ENCODE peak calls at places on chromosomes 4 and X, in ten cellular contexts. Q is NB4, S is body of pancreas, U is IMR-90, Z is Peyer's patch, C is gastrocnemius medialis, N is K562, D is adrenal gland, H is spleen, I is sigmoid colon. B is an unnamed sample.
A peak's percentile ranks its signal among the peaks of the same experiment; 100 is the strongest.

GRCh38 chr4:184887333-184887732 is 61.6 kb upstream of the ACSL1 start:
- DNase-seq in I (no peak), H (no peak), D (no peak), C (no peak), Z (no peak), S (no peak), N (no peak), U (no peak), Q (no peak), B (no peak)

GRCh38 chrX:70174754-70175153 is 2.5 kb upstream of the DGAT2L6 start:
- DNase-seq in C (no peak), N (no peak), H (no peak), I (no peak), Q (no peak), S (no peak), U (peak; percentile 41), Z (no peak), D (no peak), B (no peak)

GRCh38 chrX:31524182-31524581 is 452.3 kb upstream of the FTHL17 start:
- DNase-seq in Q (no peak), Z (no peak), D (no peak), I (no peak), U (peak; percentile 27), H (no peak), N (no peak), C (no peak), S (no peak), B (no peak)

GRCh38 chr4:118224239-118224829 is 128.5 kb downstream of the PRSS12 start:
- DNase-seq in Q (peak; percentile 77), S (no peak), U (peak; percentile 80), N (peak; percentile 49), H (no peak), D (no peak), C (no peak), Z (no peak), I (no peak), B (no peak)

GRCh38 chrX:20514358-20514757 is 247.6 kb upstream of the RPS6KA3 start:
- DNase-seq in Q (peak; percentile 46), D (no peak), C (no peak), H (no peak), I (no peak), S (peak; percentile 2), Z (no peak), U (peak; percentile 83), N (peak; percentile 16), B (no peak)

GRCh38 chr4:42282081-42282901 is 115.0 kb upstream of the SHISA3 start:
- DNase-seq in C (peak; percentile 54), U (peak; percentile 68), H (no peak), S (peak; percentile 57), N (peak; percentile 69), Q (peak; percentile 80), Z (peak; percentile 75), I (no peak), D (peak; percentile 63), B (peak; percentile 79)

GRCh38 chrX:115173181-115173580 is 16.0 kb upstream of the RBMXL3 start:
- DNase-seq in H (no peak), C (no peak), Z (no peak), S (no peak), U (no peak), I (no peak), Q (no peak), D (no peak), N (no peak), B (no peak)

GRCh38 chr4:122827258-122827887 is 742 bp downstream of the FGF2 start:
- DNase-seq in U (peak; percentile 25), N (peak; percentile 62), D (no peak), C (no peak), H (peak; percentile 81), I (peak; percentile 73), S (peak; percentile 3), Q (peak; percentile 77), Z (peak; percentile 55), B (peak; percentile 33)

GRCh38 chr4:183443609-183444148 is 757 bp upstream of the CDKN2AIP start:
- DNase-seq in D (peak; percentile 70), Q (no peak), C (peak; percentile 66), I (peak; percentile 81), H (no peak), S (no peak), U (peak; percentile 52), Z (no peak), N (peak; percentile 66), B (peak; percentile 71)

GRCh38 chr4:182897601-182898478 is 19.3 kb downstream of the DCTD start:
- DNase-seq in Z (no peak), U (no peak), I (no peak), H (no peak), S (peak; percentile 35), C (no peak), D (no peak), Q (no peak), N (no peak), B (no peak)

GRCh38 chrX:96619588-96619987 is 65.1 kb upstream of the DIAPH2 start:
- DNase-seq in S (no peak), D (no peak), H (no peak), Z (no peak), C (no peak), I (no peak), N (no peak), Q (no peak), U (peak; percentile 2), B (no peak)

GRCh38 chr4:121788896-121789295 is 12.2 kb upstream of the EXOSC9 start:
- DNase-seq in U (no peak), Z (no peak), D (no peak), C (no peak), Q (no peak), S (no peak), N (no peak), I (no peak), H (no peak), B (no peak)

GRCh38 chr4:141782205-141782604 is 145.8 kb downstream of the IL15 start:
- DNase-seq in C (no peak), D (no peak), U (no peak), S (no peak), I (no peak), Z (no peak), Q (no peak), N (no peak), H (no peak), B (no peak)

GRCh38 chrX:64334467-64334866 is 60.8 kb downstream of the MTMR8 start:
- DNase-seq in U (no peak), C (no peak), Z (no peak), D (no peak), Q (no peak), S (no peak), N (no peak), I (no peak), H (no peak), B (no peak)

GRCh38 chr4:85486425-85487101 is 11.6 kb downstream of the ARHGAP24 start:
- DNase-seq in U (no peak), N (peak; percentile 17), D (no peak), I (no peak), C (no peak), S (no peak), H (no peak), Z (no peak), Q (peak; percentile 6), B (no peak)

GRCh38 chr4:6502147-6502546 is 29.7 kb upstream of the PPP2R2C start:
- DNase-seq in D (no peak), S (no peak), N (no peak), H (no peak), Z (no peak), U (no peak), Q (no peak), I (no peak), C (no peak), B (no peak)

GRCh38 chrX:15939737-15940136 is 85.1 kb upstream of the AP1S2 start:
- DNase-seq in H (no peak), S (no peak), I (no peak), D (no peak), N (no peak), C (no peak), Q (peak; percentile 6), Z (no peak), U (no peak), B (no peak)
- TF ChIP-seq POLR2A in H (no peak), S (no peak), I (no peak), D (no peak), N (no peak), C (no peak), Q (no peak), Z (no peak), U (no peak), B (no peak)

DNA sequence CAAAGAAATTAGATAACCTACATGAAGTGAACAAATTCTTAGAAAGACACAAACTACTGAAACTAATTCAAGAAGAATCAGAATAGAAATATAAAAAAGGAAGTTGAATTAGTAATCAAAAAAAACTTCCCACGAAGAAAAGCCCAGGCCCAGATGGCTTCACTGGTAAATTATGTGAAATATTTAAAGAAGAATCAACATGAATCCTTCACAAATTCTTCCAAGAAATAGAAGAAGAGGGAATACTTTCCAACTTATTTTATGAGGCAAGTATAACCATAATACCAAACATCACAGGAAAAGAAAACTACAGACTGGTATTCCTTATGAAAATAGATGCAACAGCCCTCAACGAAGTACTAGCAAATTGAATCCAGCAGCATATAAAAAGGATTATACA is 30.7 kb downstream of the MOSPD2 start:
- DNase-seq in C (no peak), Z (no peak), N (no peak), U (peak; percentile 56), Q (no peak), I (no peak), S (no peak), H (no peak), D (no peak), B (no peak)
- TF ChIP-seq CTCF in C (no peak), Z (no peak), N (no peak), U (no peak), Q (no peak), I (no peak), S (no peak), H (no peak), D (no peak), B (no peak)

DNA sequence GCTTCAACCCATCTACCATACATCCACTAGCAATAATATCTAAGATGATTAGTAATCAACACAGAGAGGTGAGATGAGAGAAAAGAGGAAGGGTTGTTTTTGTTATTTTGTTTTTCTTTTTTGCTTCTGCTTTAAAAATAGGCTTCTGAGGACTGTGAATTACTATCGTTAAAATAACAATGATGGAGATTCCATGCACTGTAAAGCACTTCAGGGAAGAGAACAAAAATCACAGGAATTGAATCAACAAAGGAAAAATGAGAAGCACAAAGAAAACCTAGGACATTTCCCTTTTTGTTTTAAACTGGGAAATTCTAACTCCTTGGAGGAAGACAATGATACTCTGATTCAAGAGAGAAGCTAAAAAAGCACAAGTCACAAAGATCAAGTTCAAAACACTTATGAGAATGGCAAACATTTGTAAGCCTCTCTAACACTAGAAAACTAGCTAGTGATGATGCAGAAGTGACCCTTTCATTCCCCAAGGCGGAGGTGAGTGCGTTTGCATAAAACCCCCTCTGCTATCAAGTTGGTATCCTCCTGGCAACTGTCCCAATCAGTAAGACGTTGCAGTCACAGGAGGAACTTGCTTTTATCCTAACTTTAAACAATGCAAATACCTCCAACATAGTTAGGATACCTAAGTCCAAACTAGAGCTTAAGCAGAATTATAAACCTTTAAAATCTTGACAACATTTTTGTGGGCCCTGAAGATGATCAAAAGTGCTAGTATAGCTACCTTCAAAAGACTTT is 308.5 kb downstream of the CAMK2D start:
- DNase-seq in C (no peak), Q (peak; percentile 14), Z (no peak), I (no peak), H (no peak), S (no peak), D (peak; percentile 48), U (peak; percentile 79), N (no peak), B (no peak)
- TF ChIP-seq POLR2A in C (no peak), Q (no peak), Z (no peak), I (no peak), H (no peak), S (no peak), D (no peak), U (no peak), N (no peak), B (no peak)

GRCh38 chrX:57329008-57329407 is 42.5 kb downstream of the FAAH2 start:
- DNase-seq in Z (no peak), S (no peak), I (no peak), Q (peak; percentile 1), N (no peak), D (no peak), U (no peak), H (no peak), C (no peak), B (no peak)
- TF ChIP-seq CTCF in Z (no peak), S (no peak), I (no peak), Q (peak; percentile 18), N (no peak), D (no peak), U (no peak), H (no peak), C (no peak), B (no peak)